ENCODE peak calls at places on chromosomes 12 and 14, in ten cellular contexts. R is lower lobe of right lung, J is hepatocyte, P is fibroblast of lung, F is heart left ventricle, L is tibial nerve, G is spleen, D is Panc1, M is psoas muscle, B is transverse colon. A is an unnamed sample. For H3K4me1, the result is how much of the 10 kb centered on the place peaks cover.

GRCh38 chr12:123118397-123118945 is 32.4 kb downstream of the PITPNM2 start:
- DNase-seq in R (no peak), J (no peak), P (no peak), F (no peak), L (no peak), G (no peak), D (no peak), M (no peak), B (peak), A (no peak)

GRCh38 chr12:5745251-5745888 is 199.7 kb downstream of the ANO2 start:
- DNase-seq in R (peak), J (peak), P (peak), F (peak), L (peak), G (peak), D (peak), M (peak), B (peak), A (peak)

GRCh38 chr12:5432011-5432400 is at the start of gene NTF3:
- DNase-seq in R (no peak), J (peak), P (peak), F (peak), L (no peak), G (no peak), D (no peak), M (no peak), B (no peak), A (peak)

GRCh38 chr12:54159140-54159539 is 29.6 kb downstream of the SMUG1 start:
- DNase-seq in R (no peak), J (peak), P (no peak), F (no peak), L (no peak), G (no peak), D (no peak), M (no peak), B (no peak), A (no peak)

GRCh38 chr12:12081836-12082497 is 11.2 kb downstream of the BCL2L14 start:
- DNase-seq in R (no peak), J (peak), P (peak), F (no peak), L (no peak), G (no peak), D (peak), M (no peak), B (peak), A (no peak)

GRCh38 chr14:24258548-24259265 is 4.3 kb downstream of the TGM1 start:
- DNase-seq in R (no peak), J (no peak), P (no peak), F (no peak), L (no peak), G (peak), D (no peak), M (no peak), B (no peak), A (no peak)

GRCh38 chr14:83960832-83961512 is 1569.0 kb upstream of the FLRT2 start:
- DNase-seq in R (no peak), J (no peak), P (no peak), F (no peak), L (no peak), G (no peak), D (no peak), M (no peak), B (no peak), A (no peak)

GRCh38 chr14:33120966-33121365 is 182.3 kb downstream of the NPAS3 start:
- DNase-seq in R (no peak), J (no peak), P (peak), F (no peak), L (no peak), G (no peak), D (no peak), M (no peak), B (no peak), A (no peak)

GRCh38 chr14:72177246-72177645 is 245.0 kb downstream of the RGS6 start:
- DNase-seq in R (no peak), J (no peak), P (no peak), F (peak), L (no peak), G (no peak), D (no peak), M (no peak), B (no peak), A (no peak)

GRCh38 chr14:50999726-51000125 is 55.4 kb upstream of the PYGL start:
- DNase-seq in R (no peak), J (no peak), P (no peak), F (no peak), L (no peak), G (no peak), D (no peak), M (no peak), B (no peak), A (no peak)

GRCh38 chr14:37583358-37584210 is 11.5 kb downstream of the FOXA1 start:
- DNase-seq in R (peak), J (peak), P (no peak), F (no peak), L (no peak), G (no peak), D (no peak), M (no peak), B (peak), A (peak)

GRCh38 chr12:13668880-13669279 is 312.5 kb downstream of the GRIN2B start:
- DNase-seq in R (no peak), J (no peak), P (no peak), F (no peak), L (no peak), G (no peak), D (no peak), M (no peak), B (no peak), A (no peak)

GRCh38 chr12:6975297-6976032 is 4.8 kb downstream of the EMG1 start:
- DNase-seq in R (no peak), J (no peak), P (no peak), F (no peak), L (no peak), G (no peak), D (no peak), M (no peak), B (no peak), A (no peak)

GRCh38 chr12:1640630-1641234 is 11.7 kb downstream of the WNT5B start:
- DNase-seq in R (no peak), J (no peak), P (no peak), F (no peak), L (no peak), G (no peak), D (no peak), M (no peak), B (no peak), A (no peak)

GRCh38 chr12:124768462-124769165 is 95.0 kb downstream of the SCARB1 start:
- DNase-seq in R (no peak), J (no peak), P (peak), F (no peak), L (no peak), G (no peak), D (no peak), M (no peak), B (no peak), A (no peak)
- H3K4me1 ChIP-seq in R (under half), J (under half), P (under half), F (under half), L (half or more), G (under half), D (under half), M (under half), B (under half), A (under half)

DNA sequence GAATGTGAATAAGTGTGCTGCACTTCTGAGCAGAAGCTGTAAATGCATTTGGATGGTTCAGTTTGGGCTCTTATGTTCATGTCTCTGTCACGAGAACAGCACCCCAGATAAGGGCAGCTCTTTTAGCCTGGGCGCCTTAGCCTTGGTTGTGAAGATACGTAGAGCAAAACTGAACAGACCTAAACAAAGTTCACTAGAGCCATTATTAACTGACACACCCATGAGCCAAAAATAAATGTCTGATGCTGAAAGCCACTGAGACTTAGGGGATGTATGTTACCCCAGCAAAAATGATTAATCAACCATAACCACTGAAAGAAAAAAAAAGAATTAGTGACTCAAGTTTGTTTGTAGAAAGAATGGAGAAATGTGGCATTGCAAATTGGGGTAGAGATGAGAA is 343.4 kb downstream of the BCAT1 start:
- DNase-seq in R (no peak), J (no peak), P (peak), F (no peak), L (no peak), G (no peak), D (no peak), M (no peak), B (no peak), A (no peak)
- H3K27ac ChIP-seq in R (no peak), J (no peak), P (no peak), F (no peak), L (no peak), G (no peak), D (no peak), M (no peak), B (no peak), A (no peak)

GRCh38 chr14:99750746-99751450 is 42.3 kb upstream of the EML1 start:
- DNase-seq in R (peak), J (no peak), P (no peak), F (no peak), L (no peak), G (no peak), D (no peak), M (no peak), B (no peak), A (no peak)

GRCh38 chr14:99748529-99748928 is 44.7 kb upstream of the EML1 start:
- DNase-seq in R (no peak), J (no peak), P (no peak), F (no peak), L (no peak), G (no peak), D (no peak), M (no peak), B (no peak), A (no peak)

GRCh38 chr14:99749763-99750715 is 43.2 kb upstream of the EML1 start:
- DNase-seq in R (peak), J (no peak), P (no peak), F (no peak), L (no peak), G (no peak), D (no peak), M (peak), B (no peak), A (no peak)

GRCh38 chr14:99747582-99748330 is 45.5 kb upstream of the EML1 start:
- DNase-seq in R (peak), J (no peak), P (no peak), F (no peak), L (no peak), G (peak), D (no peak), M (no peak), B (no peak), A (no peak)

DNA sequence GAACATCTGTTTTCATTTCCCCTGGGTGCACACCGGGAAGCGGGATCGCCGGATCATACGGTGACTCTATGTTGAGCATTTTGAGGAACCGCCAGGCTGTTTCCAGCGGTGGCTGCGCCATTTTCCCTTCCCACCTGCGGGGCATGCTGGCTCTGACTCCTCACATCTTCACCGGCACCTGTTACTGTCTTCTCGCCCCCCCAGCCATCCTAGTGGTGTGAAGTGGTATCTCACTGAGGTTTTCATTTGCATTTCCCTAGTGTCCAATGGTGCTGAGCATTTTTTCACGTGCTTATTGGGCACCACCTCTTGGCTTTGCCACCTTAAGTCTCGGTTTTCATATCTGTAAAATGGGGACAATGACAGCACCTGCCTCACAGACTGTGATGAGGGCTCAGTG is 44.1 kb upstream of the EML1 start:
- DNase-seq in R (peak), J (no peak), P (no peak), F (no peak), L (no peak), G (no peak), D (no peak), M (no peak), B (no peak), A (no peak)
- H3K4me1 ChIP-seq in R (half or more), J (under half), P (under half), F (half or more), L (half or more), G (under half), D (under half), M (under half), B (half or more), A (under half)

GRCh38 chr12:120362516-120363273 is 6.3 kb downstream of the MSI1 start:
- DNase-seq in R (no peak), J (peak), P (no peak), F (no peak), L (no peak), G (no peak), D (no peak), M (no peak), B (no peak), A (no peak)
- H3K27ac ChIP-seq in R (no peak), J (peak), P (no peak), F (no peak), L (no peak), G (no peak), D (no peak), M (no peak), B (no peak), A (no peak)

GRCh38 chr12:75550906-75551305 is 39.5 kb upstream of the KRR1 start:
- DNase-seq in R (no peak), J (no peak), P (peak), F (no peak), L (no peak), G (no peak), D (no peak), M (no peak), B (no peak), A (no peak)

GRCh38 chr12:75549989-75550388 is 38.6 kb upstream of the KRR1 start:
- DNase-seq in R (no peak), J (no peak), P (no peak), F (no peak), L (no peak), G (no peak), D (no peak), M (no peak), B (no peak), A (no peak)

GRCh38 chr12:75550401-75550851 is 39.0 kb upstream of the KRR1 start:
- DNase-seq in R (no peak), J (no peak), P (peak), F (peak), L (no peak), G (no peak), D (no peak), M (no peak), B (no peak), A (no peak)

GRCh38 chr12:75553398-75553797 is 42.0 kb upstream of the KRR1 start:
- DNase-seq in R (no peak), J (no peak), P (peak), F (peak), L (no peak), G (no peak), D (no peak), M (no peak), B (no peak), A (no peak)

DNA sequence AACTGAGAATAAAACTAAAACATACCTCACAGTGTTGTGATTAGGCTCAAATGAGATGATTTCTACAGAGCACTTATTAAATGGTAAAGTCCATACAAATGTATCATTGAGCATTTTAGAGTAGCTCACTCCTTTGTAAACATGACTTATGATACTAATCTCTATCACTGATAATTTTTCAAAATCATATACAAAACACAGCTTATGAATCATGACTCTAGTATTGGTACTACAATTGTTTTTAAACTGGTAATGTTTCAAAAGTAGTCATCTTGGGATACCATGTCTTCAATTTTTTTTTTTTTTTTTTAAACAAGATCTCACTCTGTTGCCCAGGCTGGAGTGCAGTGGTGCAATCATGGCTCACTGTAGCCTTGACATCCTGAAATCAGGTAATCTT is 40.1 kb upstream of the KRR1 start:
- DNase-seq in R (no peak), J (no peak), P (no peak), F (no peak), L (no peak), G (no peak), D (no peak), M (no peak), B (no peak), A (no peak)
- H3K4me1 ChIP-seq in R (under half), J (under half), P (under half), F (under half), L (under half), G (under half), D (under half), M (under half), B (under half), A (under half)

GRCh38 chr14:93628048-93628447 is 160.2 kb downstream of the PRIMA1 start:
- DNase-seq in R (no peak), J (no peak), P (no peak), F (no peak), L (no peak), G (no peak), D (no peak), M (no peak), B (no peak), A (no peak)
- H3K27ac ChIP-seq in R (no peak), J (no peak), P (no peak), F (no peak), L (no peak), G (no peak), D (no peak), M (no peak), B (no peak), A (no peak)

GRCh38 chr14:103542545-103543088 is 13.6 kb downstream of the TRMT61A start:
- DNase-seq in R (peak), J (peak), P (no peak), F (no peak), L (no peak), G (peak), D (no peak), M (peak), B (peak), A (peak)

GRCh38 chr14:103540816-103541493 is 12.0 kb downstream of the TRMT61A start:
- DNase-seq in R (peak), J (no peak), P (no peak), F (no peak), L (no peak), G (no peak), D (no peak), M (peak), B (no peak), A (no peak)

GRCh38 chr14:103543140-103543539 is 14.1 kb downstream of the TRMT61A start:
- DNase-seq in R (peak), J (no peak), P (no peak), F (no peak), L (no peak), G (peak), D (no peak), M (peak), B (no peak), A (peak)

GRCh38 chr14:103541944-103542544 is 13.0 kb downstream of the TRMT61A start:
- DNase-seq in R (peak), J (no peak), P (no peak), F (no peak), L (no peak), G (no peak), D (no peak), M (peak), B (no peak), A (peak)

GRCh38 chr14:103541494-103541943 is 12.5 kb downstream of the TRMT61A start:
- DNase-seq in R (peak), J (no peak), P (no peak), F (no peak), L (no peak), G (no peak), D (no peak), M (peak), B (no peak), A (no peak)
- H3K4me1 ChIP-seq in R (half or more), J (under half), P (under half), F (half or more), L (half or more), G (under half), D (half or more), M (half or more), B (half or more), A (under half)

GRCh38 chr12:75979181-75979580 is 52.4 kb downstream of the PHLDA1 start:
- DNase-seq in R (no peak), J (no peak), P (peak), F (no peak), L (no peak), G (no peak), D (no peak), M (no peak), B (no peak), A (no peak)
- H3K27ac ChIP-seq in R (peak), J (peak), P (peak), F (peak), L (no peak), G (peak), D (peak), M (no peak), B (peak), A (peak)

DNA sequence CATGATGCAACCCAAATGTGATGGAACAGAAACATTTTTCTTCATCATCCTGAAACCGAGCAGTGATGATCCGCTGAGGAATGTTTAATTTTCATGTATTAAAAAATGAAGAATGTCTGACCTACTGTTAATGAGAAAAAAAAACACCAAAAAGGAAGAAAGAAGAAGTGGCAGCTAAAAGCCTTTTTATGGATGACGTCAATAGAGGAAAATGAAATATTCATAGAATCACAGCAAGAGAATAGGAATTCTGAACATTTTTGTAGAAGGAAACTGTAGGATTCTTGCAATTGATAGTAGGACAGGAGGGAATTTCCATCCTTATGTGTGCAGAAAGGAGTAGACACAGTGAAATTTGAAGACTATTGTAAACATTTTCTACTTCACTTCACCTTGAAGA is 112.9 kb downstream of the PRKCH start:
- DNase-seq in R (no peak), J (no peak), P (no peak), F (no peak), L (no peak), G (no peak), D (no peak), M (no peak), B (no peak), A (no peak)
- H3K4me1 ChIP-seq in R (half or more), J (under half), P (under half), F (under half), L (under half), G (under half), D (under half), M (under half), B (under half), A (under half)

DNA sequence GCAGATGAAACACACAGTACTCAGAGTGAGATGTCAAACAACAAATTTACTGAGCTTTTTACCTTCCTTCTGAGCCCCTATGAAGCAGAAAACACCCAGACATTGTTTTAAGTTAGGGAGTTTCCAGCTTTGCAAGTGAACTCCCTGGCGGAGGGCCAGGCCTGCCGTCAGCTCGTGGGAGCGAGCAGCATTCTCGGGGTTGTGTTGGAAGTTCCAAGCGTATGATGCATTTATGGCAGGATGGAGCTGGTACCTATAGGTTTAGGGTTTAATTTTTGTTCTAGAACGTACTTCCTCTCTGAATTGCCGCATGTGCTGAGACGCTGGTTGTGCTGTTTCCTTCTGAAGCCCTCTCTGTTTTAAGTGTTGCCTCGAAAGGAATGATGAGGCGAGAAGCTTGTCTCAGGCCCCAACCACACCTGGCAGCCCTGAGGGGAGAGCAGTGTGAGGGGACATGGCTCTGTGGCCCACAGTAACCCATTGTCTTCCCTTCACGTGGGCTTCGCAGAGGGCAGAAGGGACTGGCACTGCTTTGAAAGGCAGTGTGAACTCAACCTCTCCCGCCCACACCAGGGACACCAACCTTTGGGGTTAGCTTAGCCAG is 76.6 kb downstream of the SSPN start:
- DNase-seq in R (peak), J (peak), P (peak), F (peak), L (peak), G (peak), D (no peak), M (peak), B (peak), A (peak)
- H3K27ac ChIP-seq in R (no peak), J (no peak), P (no peak), F (peak), L (no peak), G (no peak), D (peak), M (no peak), B (no peak), A (no peak)